ENCODE peak calls at places on chromosomes 5 and 9, in five cellular contexts. O, I, V, C and U are unnamed samples.
A peak's percentile ranks its signal among the peaks of the same experiment; 100 is the strongest.

GRCh38 chr5:10591946-10592345 is 28.1 kb downstream of the ANKRD33B start:
- DNase-seq in O (no peak), I (no peak), V (no peak), C (no peak), U (no peak)

GRCh38 chr5:1133510-1134255 is 21.8 kb upstream of the SLC12A7 start:
- DNase-seq in O (no peak), I (no peak), V (no peak), C (no peak), U (no peak)

GRCh38 chr5:78717674-78718073 is 69.1 kb upstream of the LHFPL2 start:
- DNase-seq in O (no peak), I (no peak), V (no peak), C (no peak), U (no peak)

GRCh38 chr5:125006011-125006685 is 259.7 kb upstream of the ZNF608 start:
- DNase-seq in O (no peak), I (no peak), V (no peak), C (no peak), U (no peak)

GRCh38 chr5:176620333-176620981 is 9.9 kb downstream of the SNCB start:
- DNase-seq in O (no peak), I (no peak), V (no peak), C (no peak), U (no peak)

GRCh38 chr9:18142964-18143363 is 331.0 kb upstream of the ADAMTSL1 start:
- DNase-seq in O (no peak), I (no peak), V (no peak), C (no peak), U (no peak)

GRCh38 chr5:150180241-150181027 is 9.4 kb upstream of the SLC6A7 start:
- DNase-seq in O (peak; percentile 40), I (no peak), V (no peak), C (no peak), U (no peak)

GRCh38 chr9:129111762-129112151 is 542 bp downstream of the PTPA start:
- DNase-seq in O (no peak), I (peak; percentile 25), V (peak; percentile 47), C (peak; percentile 69), U (no peak)

GRCh38 chr5:143014017-143014651 is 244.0 kb downstream of the ARHGAP26 start:
- DNase-seq in O (no peak), I (no peak), V (peak; percentile 33), C (peak; percentile 27), U (no peak)

GRCh38 chr5:108094808-108095207 is 287.1 kb downstream of the FBXL17 start:
- DNase-seq in O (no peak), I (no peak), V (no peak), C (no peak), U (no peak)

GRCh38 chr9:130027533-130028370 is 15.2 kb downstream of the FNBP1 start:
- DNase-seq in O (no peak), I (no peak), V (no peak), C (no peak), U (no peak)

GRCh38 chr9:30015073-30015472 is 2369.4 kb upstream of the ACO1 start:
- DNase-seq in O (no peak), I (no peak), V (no peak), C (no peak), U (no peak)

GRCh38 chr5:115875447-115875846 is 33.7 kb downstream of the AP3S1 start:
- DNase-seq in O (no peak), I (no peak), V (no peak), C (no peak), U (no peak)

GRCh38 chr9:120539951-120540350 is 40.0 kb downstream of the CDK5RAP2 start:
- DNase-seq in O (no peak), I (no peak), V (no peak), C (no peak), U (no peak)

GRCh38 chr5:962386-962785 is 46.2 kb upstream of the NKD2 start:
- DNase-seq in O (peak; percentile 10), I (no peak), V (no peak), C (peak; percentile 20), U (no peak)

GRCh38 chr5:126462239-126463014 is 39.2 kb downstream of the GRAMD2B start:
- DNase-seq in O (peak; percentile 55), I (no peak), V (no peak), C (no peak), U (no peak)

GRCh38 chr5:106827061-106827460 is 843.7 kb downstream of the EFNA5 start:
- DNase-seq in O (no peak), I (no peak), V (no peak), C (no peak), U (no peak)

GRCh38 chr5:168663276-168664004 is 84.3 kb upstream of the PANK3 start:
- DNase-seq in O (no peak), I (no peak), V (no peak), C (no peak), U (no peak)

GRCh38 chr5:7629559-7629958 is 221.4 kb downstream of the CFAP90 start:
- DNase-seq in O (no peak), I (no peak), V (no peak), C (no peak), U (no peak)

GRCh38 chr5:68798877-68799276 is 294.9 kb upstream of the SLC30A5 start:
- DNase-seq in O (no peak), I (no peak), V (no peak), C (no peak), U (no peak)

GRCh38 chr9:9997585-9997984 is 615.2 kb downstream of the PTPRD start:
- DNase-seq in O (no peak), I (no peak), V (no peak), C (no peak), U (no peak)

GRCh38 chr9:93387791-93388190 is 63.7 kb upstream of the FAM120A start:
- DNase-seq in O (no peak), I (no peak), V (peak; percentile 35), C (no peak), U (no peak)

GRCh38 chr5:171433352-171433698 is 13.9 kb downstream of the FGF18 start:
- DNase-seq in O (no peak), I (no peak), V (no peak), C (no peak), U (no peak)

GRCh38 chr5:181255276-181255675 is 5.7 kb downstream of the TRIM52 start:
- DNase-seq in O (no peak), I (no peak), V (no peak), C (no peak), U (no peak)

GRCh38 chr9:134590240-134591081 is 51.1 kb upstream of the COL5A1 start:
- DNase-seq in O (peak; percentile 12), I (peak; percentile 24), V (no peak), C (no peak), U (peak; percentile 81)

GRCh38 chr9:122904823-122905710 is at the start of gene RC3H2:
- DNase-seq in O (peak; percentile 98), I (peak; percentile 99), V (peak; percentile 97), C (peak; percentile 91), U (peak; percentile 99)

GRCh38 chr5:86143837-86144236 is 473.9 kb upstream of the COX7C start:
- DNase-seq in O (no peak), I (no peak), V (no peak), C (no peak), U (no peak)

GRCh38 chr9:14677872-14678271 is 15.4 kb downstream of the ZDHHC21 start:
- DNase-seq in O (no peak), I (no peak), V (no peak), C (no peak), U (no peak)

GRCh38 chr9:35733109-35733541 is 659 bp downstream of the CREB3 start:
- DNase-seq in O (no peak), I (peak; percentile 60), V (no peak), C (peak; percentile 43), U (no peak)

GRCh38 chr5:82314964-82315728 is 37.0 kb upstream of the RPS23 start:
- DNase-seq in O (no peak), I (no peak), V (no peak), C (no peak), U (no peak)

GRCh38 chr9:110521211-110521610 is 58.3 kb downstream of the SVEP1 start:
- DNase-seq in O (no peak), I (no peak), V (no peak), C (no peak), U (no peak)

GRCh38 chr9:130936285-130937117 is 2.5 kb downstream of the FIBCD1 start:
- DNase-seq in O (no peak), I (peak; percentile 28), V (no peak), C (no peak), U (no peak)

GRCh38 chr9:134433101-134433500 is 106.8 kb downstream of the RXRA start:
- DNase-seq in O (no peak), I (no peak), V (peak; percentile 45), C (no peak), U (no peak)

DNA sequence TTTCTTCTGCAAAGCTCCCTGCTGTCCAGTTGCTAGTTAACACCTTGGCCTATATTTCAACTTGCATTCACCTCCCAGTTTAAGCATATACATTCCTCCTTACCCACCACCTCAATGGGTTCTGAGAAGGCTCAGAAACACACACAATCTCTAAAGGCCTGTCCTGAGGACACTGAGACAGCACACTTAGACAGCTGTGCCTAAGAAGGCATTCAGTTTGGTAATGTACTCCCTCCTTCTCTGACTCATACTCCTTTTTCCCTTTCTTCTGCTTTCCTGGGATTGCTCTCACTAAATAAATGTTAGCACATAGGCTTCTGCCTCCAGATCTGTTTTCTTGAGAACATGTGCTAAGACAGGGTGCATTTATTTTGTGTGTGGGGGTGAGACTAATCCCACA is 456.8 kb upstream of the CDH6 start:
- DNase-seq in O (no peak), I (no peak), V (no peak), C (no peak), U (no peak)
- H3K4me3 ChIP-seq in O (no peak overlapping the region), I (no peak overlapping the region), V (no peak overlapping the region), C (no peak overlapping the region), U (no peak overlapping the region)

DNA sequence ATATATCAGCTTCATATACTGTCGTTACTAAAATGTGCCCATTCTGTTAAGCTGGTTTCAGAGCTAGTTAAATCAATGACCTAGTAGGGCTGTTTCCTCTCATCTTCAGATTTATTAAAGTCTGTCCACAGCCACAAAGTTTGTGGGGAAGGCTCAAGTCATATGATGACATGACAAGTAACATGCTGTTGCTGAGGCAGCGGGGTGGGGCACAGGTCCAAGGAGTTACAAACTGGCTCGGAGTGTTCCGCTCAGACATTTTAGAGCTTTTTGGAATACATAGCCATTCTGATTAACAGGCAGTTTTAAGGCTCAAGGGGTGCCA is 2.7 kb upstream of the ANP32B start:
- DNase-seq in O (peak; percentile 57), I (no peak), V (no peak), C (no peak), U (no peak)
- TF ChIP-seq POLR2AphosphoS5 in O (no peak), I (no peak), V (no peak), C (no peak), U (no peak)

GRCh38 chr5:39520232-39520572 is 95.4 kb upstream of the DAB2 start:
- DNase-seq in O (no peak), I (no peak), V (no peak), C (no peak), U (no peak)
- H3K27ac ChIP-seq in O (no peak overlapping the region), I (no peak overlapping the region), V (peak overlapping the region; percentile 60), C (peak overlapping the region; percentile 45), U (peak overlapping the region; percentile 99)

GRCh38 chr9:88143944-88144343 is 5.7 kb upstream of the SPATA31C2 start:
- DNase-seq in O (no peak), I (no peak), V (no peak), C (no peak), U (peak; percentile 97)
- H3K4me3 ChIP-seq in O (no peak overlapping the region), I (no peak overlapping the region), V (no peak overlapping the region), C (no peak overlapping the region), U (peak overlapping the region; percentile 68)

GRCh38 chr5:87944553-87945320 is 323.9 kb downstream of the TMEM161B start:
- DNase-seq in O (no peak), I (no peak), V (peak; percentile 25), C (no peak), U (no peak)
- TF ChIP-seq POLR2AphosphoS5 in O (no peak), I (no peak), V (no peak), C (no peak), U (no peak)

GRCh38 chr5:141003791-141004601 is 37.7 kb downstream of the PCDHAC2 start:
- DNase-seq in O (no peak), I (no peak), V (peak; percentile 42), C (peak; percentile 59), U (peak; percentile 14)
- H3K27ac ChIP-seq in O (no peak overlapping the region), I (no peak overlapping the region), V (peak overlapping the region; percentile 63), C (peak overlapping the region; percentile 100), U (peak overlapping the region; percentile 79)